ENCODE peak calls at places on chromosome 6, in six cellular contexts. X is sigmoid colon, W is IMR-90, M is lung, G is transverse colon, F is heart right ventricle. C is an unnamed sample.
A peak's percentile ranks its signal among the peaks of the same experiment; 100 is the strongest.

GRCh38 chr6:170584954-170585498 is 589 bp upstream of the PDCD2 start:
- DNase-seq in W (no peak), M (no peak), X (no peak), F (no peak), G (peak; percentile 19), C (no peak)

GRCh38 chr6:149201068-149201655 is 116.3 kb upstream of the TAB2 start:
- DNase-seq in W (no peak), X (no peak), M (no peak), F (no peak), G (no peak), C (no peak)

GRCh38 chr6:166764473-166765233 is 137.6 kb upstream of the RPS6KA2 start:
- DNase-seq in W (no peak), G (no peak), X (no peak), F (no peak), M (no peak), C (no peak)

GRCh38 chr6:154491567-154492470 is 18.7 kb downstream of the CNKSR3 start:
- DNase-seq in X (no peak), F (no peak), M (no peak), W (peak; percentile 50), G (no peak), C (no peak)

GRCh38 chr6:167745660-167746376 is 80.9 kb upstream of the AFDN start:
- DNase-seq in G (no peak), M (no peak), X (peak; percentile 87), F (peak; percentile 61), W (no peak), C (no peak)

GRCh38 chr6:163460307-163460782 is 45.8 kb downstream of the QKI start:
- DNase-seq in W (peak; percentile 42), G (no peak), F (no peak), M (no peak), X (no peak), C (no peak)

GRCh38 chr6:170177383-170178265 is 113.3 kb downstream of the DLL1 start:
- DNase-seq in F (no peak), W (no peak), M (no peak), X (peak; percentile 63), G (no peak), C (peak; percentile 71)

GRCh38 chr6:3455121-3455489 is 1.7 kb downstream of the SLC22A23 start:
- DNase-seq in X (no peak), M (no peak), W (no peak), G (peak; percentile 55), F (no peak), C (no peak)

GRCh38 chr6:168035098-168035660 is 37.7 kb downstream of the KIF25 start:
- DNase-seq in M (peak; percentile 51), G (peak; percentile 59), X (peak; percentile 81), W (peak; percentile 78), F (peak; percentile 74), C (no peak)

GRCh38 chr6:127302728-127303675 is 36.3 kb downstream of the RNF146 start:
- DNase-seq in W (peak; percentile 48), X (no peak), F (no peak), G (peak; percentile 47), M (no peak), C (no peak)

GRCh38 chr6:124967444-124967843 is 5.2 kb downstream of the RNF217 start:
- DNase-seq in G (no peak), X (no peak), F (no peak), M (no peak), W (peak; percentile 68), C (no peak)

GRCh38 chr6:156601156-156601820 is 175.9 kb upstream of the ARID1B start:
- DNase-seq in W (no peak), M (no peak), X (no peak), F (no peak), G (no peak), C (no peak)

GRCh38 chr6:112300888-112301287 is 46.2 kb upstream of the RFPL4B start:
- DNase-seq in M (no peak), X (no peak), G (no peak), W (no peak), F (no peak), C (no peak)

GRCh38 chr6:135743476-135743875 is 108.0 kb upstream of the PDE7B start:
- DNase-seq in G (no peak), F (no peak), M (no peak), X (no peak), W (no peak), C (no peak)

DNA sequence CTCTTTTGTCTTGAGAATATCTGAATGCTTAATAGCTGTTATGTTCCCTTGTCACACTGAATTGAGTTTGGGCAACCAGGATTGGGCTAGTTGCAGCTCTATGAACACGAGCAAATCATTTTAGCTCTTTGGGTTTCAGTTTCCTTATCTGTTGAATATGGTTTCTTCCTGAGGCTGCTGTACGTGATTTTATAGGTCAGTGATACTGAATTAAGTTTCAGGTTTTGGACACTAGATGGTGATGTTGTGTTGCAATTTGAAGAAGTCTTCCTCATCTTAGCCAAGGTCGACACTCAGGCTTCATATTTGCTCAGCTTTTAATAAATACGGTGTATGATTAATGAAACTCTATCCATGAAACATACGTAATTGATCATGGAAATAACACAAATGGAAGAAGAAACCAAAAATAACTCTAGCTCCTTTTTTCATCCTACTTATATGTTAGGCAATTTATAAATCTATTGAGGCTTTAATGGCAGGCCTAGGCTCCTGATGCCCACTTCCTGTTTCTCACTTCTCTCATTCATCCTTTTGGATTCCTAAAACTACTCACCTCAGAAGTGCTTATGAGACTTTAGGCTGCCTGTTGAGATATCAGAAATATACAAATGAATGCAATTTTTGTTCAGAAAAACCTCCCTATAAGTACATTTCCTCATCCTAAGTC is 354.1 kb upstream of the MAP3K7 start:
- DNase-seq in M (no peak), W (peak; percentile 66), G (no peak), F (no peak), X (no peak), C (no peak)
- H3K4me3 ChIP-seq in M (no peak overlapping the region), W (no peak overlapping the region), G (no peak overlapping the region), F (no peak overlapping the region), X (no peak overlapping the region), C (no peak overlapping the region)

GRCh38 chr6:158911746-158912158 is 88.2 kb downstream of the RSPH3 start:
- DNase-seq in X (no peak), W (no peak), M (no peak), F (no peak), G (no peak), C (no peak)

GRCh38 chr6:158912591-158912990 is 87.4 kb downstream of the RSPH3 start:
- DNase-seq in M (no peak), X (no peak), W (no peak), F (no peak), G (no peak), C (no peak)

GRCh38 chr6:158909938-158910337 is 90.1 kb downstream of the RSPH3 start:
- DNase-seq in X (no peak), G (no peak), W (no peak), F (no peak), M (no peak), C (no peak)

GRCh38 chr6:158908596-158908995 is 89.4 kb upstream of the EZR start:
- DNase-seq in M (no peak), X (no peak), G (no peak), F (no peak), W (no peak), C (no peak)

DNA sequence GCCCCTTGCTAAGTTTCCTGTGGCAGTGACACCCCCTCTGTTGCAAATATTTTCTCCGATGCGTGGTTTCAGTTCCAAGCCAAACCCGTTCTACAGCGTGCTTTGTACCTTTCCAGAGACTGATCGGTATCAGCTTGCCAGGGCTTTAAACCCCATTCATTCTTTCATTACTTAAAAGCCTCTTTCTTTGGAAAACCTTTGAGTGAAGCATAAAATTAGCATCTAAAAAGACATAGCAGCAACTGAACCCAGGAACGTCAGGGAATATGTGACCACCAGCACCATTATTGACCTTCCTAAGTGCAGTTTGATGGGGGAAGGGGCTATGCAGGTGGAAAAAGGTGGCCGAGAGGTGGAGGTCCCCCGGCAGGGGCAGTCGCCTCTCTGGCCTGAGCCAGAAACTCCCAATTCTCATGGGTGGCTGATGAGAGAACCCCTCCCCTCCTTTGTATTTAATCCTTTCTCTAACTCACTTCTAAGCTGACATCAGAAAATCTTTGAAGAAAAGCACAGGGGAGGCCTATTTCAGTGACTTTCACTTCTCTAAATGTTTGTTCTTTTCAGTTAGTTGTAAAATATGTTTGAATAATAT is 89.4 kb downstream of the RSPH3 start:
- DNase-seq in F (no peak), G (no peak), W (no peak), X (no peak), M (peak; percentile 40), C (no peak)
- H3K4me3 ChIP-seq in F (no peak overlapping the region), G (no peak overlapping the region), W (no peak overlapping the region), X (no peak overlapping the region), M (no peak overlapping the region), C (no peak overlapping the region)

DNA sequence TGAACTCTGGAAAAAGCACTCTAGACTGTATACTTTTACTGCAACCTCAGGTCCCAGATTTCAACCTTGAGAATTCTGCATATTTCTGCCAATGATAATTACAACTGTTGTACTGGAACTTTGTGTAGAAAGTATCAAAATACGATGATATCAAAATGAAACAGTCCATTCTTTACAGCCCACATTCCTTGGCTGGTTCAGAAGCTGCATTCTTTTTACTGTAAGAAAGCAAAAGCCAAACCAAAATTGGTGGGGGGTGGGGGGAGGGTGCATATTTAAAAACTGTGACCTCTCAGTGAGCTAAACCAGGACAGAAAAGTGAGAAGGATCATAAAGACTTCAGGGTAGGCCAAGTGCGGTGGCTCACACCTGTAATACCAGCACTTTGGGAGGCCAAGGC is 41.8 kb upstream of the UBR2 start:
- DNase-seq in G (no peak), X (no peak), W (peak; percentile 17), F (no peak), M (no peak), C (no peak)
- H3K4me3 ChIP-seq in G (no peak overlapping the region), X (no peak overlapping the region), W (no peak overlapping the region), F (no peak overlapping the region), M (no peak overlapping the region), C (no peak overlapping the region)

DNA sequence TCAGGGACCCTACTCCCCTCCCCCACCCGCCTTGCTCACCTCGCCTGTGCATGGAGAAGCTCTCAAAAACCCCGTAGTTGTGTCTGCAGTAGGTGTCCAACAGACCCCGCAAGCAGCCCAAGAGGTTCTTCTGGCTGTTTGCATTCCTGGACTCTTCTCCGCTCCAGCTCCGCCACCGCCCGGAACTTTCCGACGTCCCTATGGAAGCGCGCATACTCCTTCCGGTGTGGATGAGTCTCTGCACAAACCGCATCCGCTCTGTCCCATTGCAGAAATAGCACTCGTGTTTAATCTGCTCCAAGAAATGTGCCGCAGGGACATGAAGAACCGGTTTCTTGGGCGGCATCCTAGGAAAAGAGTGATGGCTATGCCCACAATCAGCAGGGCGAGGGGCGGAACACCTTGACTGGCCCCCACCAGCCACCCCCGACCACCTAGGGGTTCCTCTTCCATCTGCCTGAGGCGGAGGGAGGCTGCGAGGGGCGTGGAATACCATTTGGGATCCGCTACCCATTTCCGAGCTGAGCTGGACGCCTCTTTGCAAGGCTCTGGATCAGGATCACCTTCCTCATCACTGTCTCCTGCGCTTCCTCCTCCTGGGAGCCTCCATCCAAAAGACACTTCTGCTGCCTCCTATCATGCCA is 20.2 kb downstream of the HLA-DRA start:
- DNase-seq in F (no peak), W (no peak), M (no peak), X (no peak), G (no peak), C (no peak)
- H3K4me3 ChIP-seq in F (peak overlapping the region; percentile 30), W (peak overlapping the region; percentile 34), M (no peak overlapping the region), X (no peak overlapping the region), G (peak overlapping the region; percentile 11), C (no peak overlapping the region)

DNA sequence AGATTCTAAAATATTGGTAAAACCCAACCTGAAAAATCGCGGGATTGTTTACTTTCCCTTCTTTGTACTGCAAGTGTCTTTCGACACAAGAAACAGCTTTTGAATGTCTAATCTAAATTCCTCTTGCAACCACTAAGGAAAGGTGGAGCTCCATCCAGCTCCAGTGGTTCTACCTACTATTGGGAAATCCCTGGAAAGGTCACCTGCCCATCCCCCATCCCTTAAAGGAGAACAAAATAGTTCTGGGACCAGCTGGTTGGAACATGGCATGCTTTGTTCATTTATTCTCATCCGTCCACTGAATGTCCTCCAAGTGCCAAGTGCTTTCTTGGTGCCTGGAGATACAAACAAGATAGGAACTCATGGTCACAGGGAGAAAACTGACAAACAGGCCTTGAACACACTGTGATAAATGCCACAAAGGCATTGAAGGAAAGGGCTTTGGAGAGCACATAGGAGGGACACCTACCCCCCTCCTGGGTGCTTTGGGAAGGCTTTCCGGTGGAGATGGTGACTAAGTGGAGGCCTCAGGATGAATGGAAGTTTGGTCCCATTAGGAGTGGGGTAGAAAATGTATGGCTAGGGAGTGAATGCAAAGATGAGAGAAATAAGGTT is 2.3 kb upstream of the CITED2 start:
- DNase-seq in M (peak; percentile 83), X (peak; percentile 86), G (peak; percentile 61), W (peak; percentile 41), F (no peak), C (no peak)
- H3K4me3 ChIP-seq in M (no peak overlapping the region), X (peak overlapping the region; percentile 86), G (peak overlapping the region; percentile 80), W (no peak overlapping the region), F (peak overlapping the region; percentile 97), C (peak overlapping the region; percentile 86)